ENCODE peak calls at places on chromosomes 6 and 20, in six cellular contexts. W, S, U, B, H and P are unnamed samples.
A peak's percentile ranks its signal among the peaks of the same experiment; 100 is the strongest.

GRCh38 chr20:14727485-14728170 is 390.2 kb upstream of the FLRT3 start:
- DNase-seq in W (no peak), S (no peak), U (no peak), B (no peak), H (no peak), P (no peak)

GRCh38 chr6:101351173-101351572 is 42.3 kb upstream of the GRIK2 start:
- DNase-seq in W (no peak), S (no peak), U (no peak), B (no peak), H (no peak), P (no peak)

GRCh38 chr6:157831424-157832249 is 8.6 kb downstream of the SNX9 start:
- DNase-seq in W (peak; percentile 80), S (no peak), U (no peak), B (peak; percentile 71), H (no peak), P (no peak)

GRCh38 chr6:7468382-7469081 is 72.9 kb upstream of the DSP start:
- DNase-seq in W (peak; percentile 31), S (no peak), U (peak; percentile 7), B (no peak), H (no peak), P (peak; percentile 88)

GRCh38 chr6:18352001-18352400 is 35.1 kb upstream of the RNF144B start:
- DNase-seq in W (no peak), S (no peak), U (no peak), B (no peak), H (no peak), P (no peak)

GRCh38 chr6:11921017-11921438 is 91.1 kb upstream of the HIVEP1 start:
- DNase-seq in W (no peak), S (no peak), U (no peak), B (no peak), H (no peak), P (no peak)

GRCh38 chr20:56861590-56861989 is 232.5 kb downstream of the TFAP2C start:
- DNase-seq in W (no peak), S (no peak), U (no peak), B (no peak), H (no peak), P (no peak)

GRCh38 chr6:165674155-165675029 is 11.4 kb upstream of the PDE10A start:
- DNase-seq in W (no peak), S (no peak), U (no peak), B (no peak), H (no peak), P (no peak)

GRCh38 chr6:118722820-118723526 is 71.6 kb upstream of the CEP85L start:
- DNase-seq in W (no peak), S (no peak), U (no peak), B (peak; percentile 34), H (no peak), P (no peak)

GRCh38 chr6:16257999-16258708 is 19.8 kb downstream of the GMPR start:
- DNase-seq in W (no peak), S (no peak), U (peak; percentile 68), B (no peak), H (no peak), P (no peak)

GRCh38 chr6:167058261-167058660 is 59.1 kb downstream of the CEP43 start:
- DNase-seq in W (no peak), S (no peak), U (no peak), B (peak; percentile 49), H (no peak), P (no peak)

GRCh38 chr6:18293192-18293904 is 29.0 kb upstream of the DEK start:
- DNase-seq in W (no peak), S (no peak), U (no peak), B (no peak), H (no peak), P (no peak)

GRCh38 chr6:116877743-116878142 is 701 bp downstream of the RFX6 start:
- DNase-seq in W (no peak), S (no peak), U (no peak), B (no peak), H (no peak), P (no peak)

GRCh38 chr6:95601133-95601532 is 23.8 kb downstream of the MANEA start:
- DNase-seq in W (no peak), S (no peak), U (no peak), B (no peak), H (no peak), P (no peak)

GRCh38 chr6:61886608-61887259 is 399.3 kb downstream of the KHDRBS2 start:
- DNase-seq in W (no peak), S (no peak), U (no peak), B (peak; percentile 17), H (no peak), P (no peak)

GRCh38 chr20:25584905-25585704 is at the start of gene NINL:
- DNase-seq in W (peak; percentile 88), S (peak; percentile 25), U (no peak), B (peak; percentile 88), H (no peak), P (peak; percentile 30)

GRCh38 chr6:136962661-136963060 is 40.6 kb downstream of the SLC35D3 start:
- DNase-seq in W (peak; percentile 61), S (no peak), U (peak; percentile 16), B (peak; percentile 97), H (no peak), P (no peak)

GRCh38 chr6:51277471-51277870 is 458.8 kb downstream of the TFAP2B start:
- DNase-seq in W (no peak), S (no peak), U (no peak), B (no peak), H (no peak), P (no peak)

GRCh38 chr20:50715694-50716093 is 15.7 kb upstream of the PARD6B start:
- DNase-seq in W (no peak), S (no peak), U (no peak), B (no peak), H (no peak), P (no peak)

GRCh38 chr6:86456786-86457185 is 480.5 kb upstream of the HTR1E start:
- DNase-seq in W (no peak), S (no peak), U (no peak), B (no peak), H (no peak), P (no peak)

GRCh38 chr6:35601331-35602132 is 87.2 kb downstream of the FKBP5 start:
- DNase-seq in W (no peak), S (peak; percentile 57), U (peak; percentile 75), B (peak; percentile 26), H (no peak), P (peak; percentile 55)

GRCh38 chr6:10861086-10861485 is 20.8 kb downstream of the GCM2 start:
- DNase-seq in W (no peak), S (no peak), U (no peak), B (no peak), H (no peak), P (no peak)

GRCh38 chr6:6890400-6890858 is 217.3 kb upstream of the RREB1 start:
- DNase-seq in W (peak; percentile 59), S (no peak), U (no peak), B (peak; percentile 43), H (no peak), P (no peak)